ENCODE peak calls at places on chromosomes 13 and 19, in seven cellular contexts. B, P, A, Z, S, T and N are unnamed samples.

GRCh38 chr19:30209617-30210600 is 162.3 kb upstream of the ZNF536 start:
- DNase-seq in B (no peak), A (no peak), Z (no peak), T (no peak), P (no peak), S (no peak), N (no peak)

GRCh38 chr13:97853550-97853949 is 99.9 kb upstream of the IPO5 start:
- DNase-seq in T (no peak), B (no peak), Z (no peak), A (no peak), P (no peak), S (no peak), N (no peak)

GRCh38 chr13:35994131-35994966 is 136.8 kb downstream of the DCLK1 start:
- DNase-seq in P (peak), T (no peak), S (no peak), A (peak), B (peak), Z (no peak), N (no peak)

GRCh38 chr19:4472174-4472974 is at the start of gene HDGFL2:
- DNase-seq in B (no peak), Z (no peak), A (no peak), P (no peak), S (no peak), T (no peak), N (no peak)

GRCh38 chr13:97648171-97648880 is 214.4 kb downstream of the RAP2A start:
- DNase-seq in Z (no peak), A (no peak), B (no peak), T (no peak), P (no peak), S (no peak), N (no peak)

GRCh38 chr13:109904218-109904617 is 117.8 kb upstream of the IRS2 start:
- DNase-seq in S (no peak), B (no peak), P (peak), A (no peak), T (no peak), Z (no peak), N (peak)

GRCh38 chr19:14337510-14337909 is 43.7 kb upstream of the ADGRE5 start:
- DNase-seq in T (peak), B (no peak), Z (peak), S (peak), A (peak), P (peak), N (peak)

GRCh38 chr19:3982701-3983541 is 2.3 kb downstream of the EEF2 start:
- DNase-seq in S (no peak), B (no peak), Z (no peak), P (no peak), A (no peak), T (no peak), N (peak)

GRCh38 chr13:41648314-41648935 is 191.1 kb downstream of the RGCC start:
- DNase-seq in B (no peak), T (no peak), P (no peak), A (no peak), S (peak), Z (no peak), N (no peak)

GRCh38 chr19:16061943-16062342 is 14.4 kb upstream of the TPM4 start:
- DNase-seq in A (no peak), B (no peak), S (no peak), P (no peak), T (peak), Z (peak), N (no peak)

GRCh38 chr19:19860756-19861390 is 4.8 kb upstream of the ZNF253 start:
- DNase-seq in T (peak), B (no peak), Z (peak), S (no peak), P (no peak), A (no peak), N (no peak)

GRCh38 chr13:80527400-80527799 is 186.5 kb upstream of the SPRY2 start:
- DNase-seq in P (no peak), Z (no peak), T (no peak), S (no peak), B (no peak), A (no peak), N (no peak)

GRCh38 chr19:4891066-4891465 is 11.6 kb downstream of the ARRDC5 start:
- DNase-seq in Z (no peak), B (peak), A (peak), T (no peak), P (no peak), S (no peak), N (no peak)